ENCODE peak calls at places on chromosome 1, in four cellular contexts. O, C, X and S are unnamed samples.

GRCh38 chr1:45079533-45079932 is 67.5 kb downstream of the UROD start:
- DNase-seq in O (no peak), C (no peak), X (no peak), S (no peak)

GRCh38 chr1:210677533-210677932 is 348.8 kb downstream of the HHAT start:
- DNase-seq in O (no peak), C (no peak), X (no peak), S (no peak)

GRCh38 chr1:48693674-48694347 is 82.9 kb downstream of the BEND5 start:
- DNase-seq in O (no peak), C (no peak), X (no peak), S (no peak)

GRCh38 chr1:89460348-89460747 is 64.3 kb upstream of the LRRC8B start:
- DNase-seq in O (no peak), C (no peak), X (no peak), S (no peak)

GRCh38 chr1:46393510-46393909 is 607 bp upstream of the FAAH start:
- DNase-seq in O (no peak), C (no peak), X (no peak), S (peak; percentile 82)

GRCh38 chr1:24955161-24955560 is 25.1 kb upstream of the RUNX3 start:
- DNase-seq in O (no peak), C (no peak), X (no peak), S (no peak)

GRCh38 chr1:24437631-24438396 is 22.2 kb downstream of the NIPAL3 start:
- DNase-seq in O (no peak), C (peak; percentile 29), X (no peak), S (peak; percentile 63)

GRCh38 chr1:63799324-63799723 is 25.5 kb downstream of the ROR1 start:
- DNase-seq in O (no peak), C (no peak), X (no peak), S (no peak)

GRCh38 chr1:21781971-21782867 is 730 bp downstream of the USP48 start:
- DNase-seq in O (peak; percentile 34), C (no peak), X (peak; percentile 16), S (peak; percentile 82)

GRCh38 chr1:29416825-29417557 is 180.7 kb downstream of the PTPRU start:
- DNase-seq in O (peak; percentile 30), C (no peak), X (no peak), S (peak; percentile 53)

GRCh38 chr1:155195201-155196102 is 12.2 kb downstream of the THBS3 start:
- DNase-seq in O (no peak), C (no peak), X (no peak), S (peak; percentile 56)

GRCh38 chr1:155193275-155193990 is 14.3 kb downstream of the THBS3 start:
- DNase-seq in O (peak; percentile 92), C (peak; percentile 90), X (peak; percentile 88), S (peak; percentile 99)

GRCh38 chr1:155188268-155188667 is 14.6 kb downstream of the TRIM46 start:
- DNase-seq in O (no peak), C (no peak), X (no peak), S (no peak)

GRCh38 chr1:155192346-155193274 is 15.1 kb downstream of the THBS3 start:
- DNase-seq in O (no peak), C (no peak), X (peak; percentile 82), S (peak; percentile 83)

GRCh38 chr1:155191904-155192303 is 15.8 kb downstream of the THBS3 start:
- DNase-seq in O (no peak), C (no peak), X (peak; percentile 58), S (no peak)
- H3K4me3 ChIP-seq in O (no peak overlapping the region), C (no peak overlapping the region), X (peak overlapping the region; percentile 17), S (no peak overlapping the region)

GRCh38 chr1:11980676-11980972 is 380 bp downstream of the MFN2 start:
- DNase-seq in O (no peak), C (no peak), X (no peak), S (no peak)
- H3K4me1 ChIP-seq in O (peaks cover 4% of the 10 kb centered on the region), C (peaks cover 63% of the 10 kb centered on the region), X (peaks cover 27% of the 10 kb centered on the region), S (no peaks in the 10 kb centered on the region)

GRCh38 chr1:95640746-95641145 is 406.7 kb downstream of the RWDD3 start:
- DNase-seq in O (peak; percentile 77), C (no peak), X (peak; percentile 59), S (no peak)
- H3K4me3 ChIP-seq in O (no peak overlapping the region), C (no peak overlapping the region), X (no peak overlapping the region), S (no peak overlapping the region)

GRCh38 chr1:206566976-206567375 is 45.3 kb downstream of the EIF2D start:
- DNase-seq in O (no peak), C (no peak), X (no peak), S (no peak)

GRCh38 chr1:206570529-206570928 is 41.7 kb downstream of the EIF2D start:
- DNase-seq in O (no peak), C (no peak), X (no peak), S (no peak)

GRCh38 chr1:206568256-206568655 is 44.0 kb downstream of the EIF2D start:
- DNase-seq in O (no peak), C (no peak), X (no peak), S (no peak)

GRCh38 chr1:206568779-206569352 is 43.4 kb downstream of the EIF2D start:
- DNase-seq in O (no peak), C (no peak), X (no peak), S (no peak)

DNA sequence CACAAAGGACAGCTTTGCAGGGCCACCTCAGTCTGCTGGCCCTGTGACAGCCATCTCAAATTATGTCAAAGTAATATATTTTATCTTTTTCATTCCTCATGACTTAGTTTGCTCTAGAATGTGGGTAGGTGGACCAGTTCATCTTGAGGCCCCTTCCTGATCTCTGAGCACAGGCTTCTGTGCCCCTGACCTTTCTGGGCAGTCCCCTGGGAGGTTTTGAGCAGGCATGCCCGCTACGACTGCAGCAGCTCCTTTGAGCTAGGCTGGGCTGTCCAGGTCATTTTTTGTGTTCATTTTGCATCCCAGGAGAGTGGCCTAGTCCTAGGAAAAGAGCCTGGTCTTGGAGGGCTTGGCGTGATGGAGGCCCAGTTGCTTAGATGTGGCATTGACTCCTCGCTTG is 42.7 kb downstream of the EIF2D start:
- DNase-seq in O (no peak), C (no peak), X (no peak), S (no peak)
- H3K4me1 ChIP-seq in O (no peaks in the 10 kb centered on the region), C (peaks cover 4% of the 10 kb centered on the region), X (no peaks in the 10 kb centered on the region), S (no peaks in the 10 kb centered on the region)

DNA sequence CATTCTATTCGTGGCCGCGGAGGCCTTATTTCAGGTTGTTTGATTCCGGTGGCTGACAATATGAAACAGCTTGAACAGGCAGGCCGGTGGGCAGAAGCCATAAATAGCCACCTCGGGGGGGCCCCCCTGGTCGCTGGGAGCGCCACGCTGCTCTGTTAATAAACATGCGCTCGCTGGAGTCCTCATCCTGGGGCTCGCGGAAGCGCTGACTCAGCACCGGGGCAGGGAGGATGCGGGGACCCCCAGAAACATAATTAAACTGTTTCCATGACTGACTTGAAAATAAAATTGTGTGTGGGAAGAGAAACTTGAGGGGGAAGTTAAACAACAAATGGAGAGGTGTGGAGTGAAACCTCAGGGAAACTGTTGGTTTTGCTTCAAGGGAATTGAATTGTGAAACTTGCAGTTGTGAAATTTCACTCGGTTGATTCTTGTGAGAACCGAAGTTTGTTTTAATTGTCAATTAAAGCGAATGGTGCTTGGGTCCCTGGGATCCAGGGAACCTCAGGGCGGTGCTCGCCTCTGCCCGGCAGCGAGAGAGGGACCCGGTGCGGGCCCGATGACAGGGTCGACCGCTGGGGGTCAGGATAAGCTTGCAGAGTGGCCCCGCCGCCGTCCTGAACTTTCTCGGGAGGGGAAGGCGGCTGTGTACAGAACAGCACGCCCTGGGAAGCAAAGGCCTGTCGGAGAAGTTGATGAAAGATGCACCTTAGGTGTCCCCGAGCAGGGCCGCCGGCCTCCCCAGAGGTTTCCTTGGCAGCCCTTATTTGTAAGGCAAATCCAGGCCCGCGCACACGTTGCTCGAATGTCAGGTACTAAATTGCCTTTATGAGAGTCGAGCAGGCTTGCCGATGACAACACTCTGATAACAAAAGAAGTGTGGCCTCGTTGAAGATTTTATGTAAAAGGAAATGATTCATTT is 176.9 kb upstream of the LMO4 start:
- DNase-seq in O (no peak), C (peak; percentile 80), X (peak; percentile 37), S (peak; percentile 94)
- H3K4me3 ChIP-seq in O (no peak overlapping the region), C (peak overlapping the region; percentile 38), X (no peak overlapping the region), S (no peak overlapping the region)

GRCh38 chr1:201309420-201309819 is 26.1 kb downstream of the PKP1 start:
- DNase-seq in O (peak; percentile 94), C (peak; percentile 63), X (peak; percentile 47), S (peak; percentile 92)

GRCh38 chr1:201311356-201312011 is 28.2 kb downstream of the PKP1 start:
- DNase-seq in O (no peak), C (no peak), X (no peak), S (no peak)

GRCh38 chr1:201312298-201312697 is 29.0 kb downstream of the PKP1 start:
- DNase-seq in O (no peak), C (no peak), X (no peak), S (no peak)

GRCh38 chr1:201310986-201311355 is 27.7 kb downstream of the PKP1 start:
- DNase-seq in O (no peak), C (no peak), X (peak; percentile 18), S (no peak)

GRCh38 chr1:201310251-201310985 is 27.1 kb downstream of the PKP1 start:
- DNase-seq in O (no peak), C (no peak), X (no peak), S (no peak)
- H3K4me1 ChIP-seq in O (peaks cover 25% of the 10 kb centered on the region), C (peaks cover 38% of the 10 kb centered on the region), X (peaks cover 9% of the 10 kb centered on the region), S (peaks cover 14% of the 10 kb centered on the region)

GRCh38 chr1:201790261-201790660 is 38.7 kb upstream of the IPO9 start:
- DNase-seq in O (no peak), C (no peak), X (no peak), S (no peak)
- H3K4me3 ChIP-seq in O (no peak overlapping the region), C (no peak overlapping the region), X (no peak overlapping the region), S (no peak overlapping the region)

GRCh38 chr1:154835531-154836285 is 34.4 kb downstream of the KCNN3 start:
- DNase-seq in O (no peak), C (no peak), X (no peak), S (no peak)
- H3K4me1 ChIP-seq in O (peaks cover 15% of the 10 kb centered on the region), C (peaks cover 67% of the 10 kb centered on the region), X (peaks cover 18% of the 10 kb centered on the region), S (peaks cover 7% of the 10 kb centered on the region)